ENCODE peak calls at places on chromosome 12, in four cellular contexts. C is IMR-90; Q is A549; O is effector memory CD4-positive, alpha-beta T cell. G is an unnamed sample.

GRCh38 chr12:105622220-105622619 is 291.7 kb downstream of the C12orf75 start:
- DNase-seq in C (no peak), Q (no peak), O (no peak), G (no peak)

GRCh38 chr12:132196038-132196872 is 52.0 kb downstream of the NOC4L start:
- DNase-seq in C (no peak), Q (no peak), O (no peak), G (no peak)

GRCh38 chr12:76032043-76032981 is 736 bp upstream of the PHLDA1 start:
- DNase-seq in C (peak; percentile 70), O (no peak), Q (peak; percentile 74), G (peak; percentile 57)

GRCh38 chr12:131487379-131488129 is 223.3 kb upstream of the SFSWAP start:
- DNase-seq in C (no peak), Q (peak; percentile 16), O (no peak), G (no peak)

GRCh38 chr12:79690156-79690605 is 583 bp downstream of the PAWR start:
- DNase-seq in O (no peak), C (peak; percentile 20), Q (peak; percentile 63), G (no peak)

GRCh38 chr12:113190761-113191160 is 5.2 kb downstream of the RITA1 start:
- DNase-seq in Q (peak; percentile 86), C (peak; percentile 45), O (no peak), G (no peak)

GRCh38 chr12:12010277-12011031 is 60.3 kb upstream of the BCL2L14 start:
- DNase-seq in Q (no peak), C (peak; percentile 61), O (peak; percentile 49), G (peak; percentile 55)

GRCh38 chr12:108525681-108526080 is 10.6 kb downstream of the FICD start:
- DNase-seq in C (peak; percentile 86), Q (no peak), O (no peak), G (no peak)

GRCh38 chr12:109302358-109302757 is 6.7 kb downstream of the FOXN4 start:
- DNase-seq in C (no peak), Q (peak; percentile 45), O (no peak), G (peak; percentile 33)

GRCh38 chr12:124901003-124901402 is 13.4 kb downstream of the UBC start:
- DNase-seq in Q (no peak), O (no peak), C (no peak), G (no peak)

GRCh38 chr12:124902916-124903315 is 11.5 kb downstream of the UBC start:
- DNase-seq in Q (no peak), C (no peak), O (no peak), G (no peak)

GRCh38 chr12:124909831-124910560 is 4.5 kb downstream of the UBC start:
- DNase-seq in O (no peak), C (peak; percentile 48), Q (peak; percentile 82), G (no peak)

GRCh38 chr12:124906606-124907261 is 7.7 kb downstream of the UBC start:
- DNase-seq in Q (peak; percentile 96), O (peak; percentile 72), C (peak; percentile 90), G (peak; percentile 95)

GRCh38 chr12:124904306-124905098 is 9.9 kb downstream of the UBC start:
- DNase-seq in Q (peak; percentile 94), O (no peak), C (peak; percentile 94), G (no peak)
- H3K4me3 ChIP-seq in Q (no peak overlapping the region), O (no peak overlapping the region), C (no peak overlapping the region), G (no peak overlapping the region)

GRCh38 chr12:120229071-120229582 is 28.2 kb upstream of the RPLP0 start:
- DNase-seq in O (no peak), C (no peak), Q (peak; percentile 75), G (no peak)
- H3K4me1 ChIP-seq in O (peaks cover 62% of the 10 kb centered on the region), C (peaks cover 59% of the 10 kb centered on the region), Q (peaks cover 97% of the 10 kb centered on the region), G (peaks cover 79% of the 10 kb centered on the region)

GRCh38 chr12:57091633-57092528 is 3.0 kb downstream of the NAB2 start:
- DNase-seq in Q (no peak), C (no peak), O (no peak), G (no peak)

GRCh38 chr12:57090456-57090855 is 1.5 kb downstream of the NAB2 start:
- DNase-seq in C (no peak), Q (no peak), O (no peak), G (no peak)

GRCh38 chr12:57089259-57090245 is 638 bp downstream of the NAB2 start:
- DNase-seq in C (peak; percentile 51), Q (no peak), O (peak; percentile 23), G (peak; percentile 44)

GRCh38 chr12:57092529-57092862 is 3.6 kb downstream of the NAB2 start:
- DNase-seq in C (no peak), O (no peak), Q (no peak), G (no peak)

GRCh38 chr12:57090924-57091632 is 2.2 kb downstream of the NAB2 start:
- DNase-seq in O (no peak), C (no peak), Q (no peak), G (no peak)
- H3K27ac ChIP-seq in O (peak overlapping the region; percentile 20), C (peak overlapping the region; percentile 75), Q (no peak overlapping the region), G (peak overlapping the region; percentile 63)

DNA sequence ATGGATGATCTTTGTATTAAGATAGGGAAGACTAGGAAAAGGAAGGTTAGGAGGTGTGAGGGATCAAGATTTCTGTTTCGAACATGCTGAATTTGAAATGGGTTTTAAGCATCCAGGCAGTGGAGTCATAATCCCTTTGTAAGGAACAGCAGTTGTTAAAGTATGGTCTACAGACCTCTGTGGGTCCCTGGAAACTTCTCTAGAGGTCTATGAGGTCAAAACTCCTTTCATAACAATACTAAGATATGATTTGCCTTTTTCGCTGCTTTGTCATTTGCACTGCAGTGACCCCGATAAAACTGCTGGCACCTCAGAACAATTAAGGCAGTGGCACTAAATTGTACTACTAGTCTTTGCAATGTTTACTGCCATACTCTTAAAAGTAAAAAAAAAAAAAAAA is 1.5 kb downstream of the RAD51AP1 start:
- DNase-seq in O (no peak), C (no peak), Q (no peak), G (no peak)
- H3K4me3 ChIP-seq in O (no peak overlapping the region), C (no peak overlapping the region), Q (peak overlapping the region; percentile 68), G (no peak overlapping the region)

GRCh38 chr12:6201775-6202292 is 1.6 kb downstream of the CD9 start:
- DNase-seq in O (no peak), C (no peak), Q (no peak), G (no peak)

GRCh38 chr12:6199211-6199530 is 1.0 kb upstream of the CD9 start:
- DNase-seq in O (no peak), Q (no peak), C (no peak), G (no peak)

GRCh38 chr12:6201199-6201608 is 1.0 kb downstream of the CD9 start:
- DNase-seq in Q (peak; percentile 67), O (no peak), C (no peak), G (no peak)

GRCh38 chr12:6199531-6200265 is 502 bp upstream of the CD9 start:
- DNase-seq in C (no peak), O (no peak), Q (peak; percentile 51), G (no peak)

GRCh38 chr12:6200266-6201198 is at the start of gene CD9:
- DNase-seq in C (no peak), O (no peak), Q (peak; percentile 78), G (peak; percentile 41)
- H3K4me1 ChIP-seq in C (peaks cover 16% of the 10 kb centered on the region), O (peaks cover 11% of the 10 kb centered on the region), Q (peaks cover 29% of the 10 kb centered on the region), G (peaks cover 17% of the 10 kb centered on the region)

GRCh38 chr12:3275171-3276041 is 198.2 kb downstream of the TSPAN9 start:
- DNase-seq in C (peak; percentile 66), Q (peak; percentile 62), O (peak; percentile 13), G (peak; percentile 33)

GRCh38 chr12:3272958-3273357 is 195.8 kb downstream of the TSPAN9 start:
- DNase-seq in C (no peak), Q (no peak), O (no peak), G (no peak)

GRCh38 chr12:3274664-3275063 is 197.5 kb downstream of the TSPAN9 start:
- DNase-seq in Q (no peak), O (no peak), C (no peak), G (no peak)

GRCh38 chr12:3271639-3272038 is 194.5 kb downstream of the TSPAN9 start:
- DNase-seq in O (no peak), Q (no peak), C (no peak), G (no peak)

GRCh38 chr12:3273409-3273853 is 196.3 kb downstream of the TSPAN9 start:
- DNase-seq in C (peak; percentile 49), O (no peak), Q (peak; percentile 34), G (no peak)
- H3K27ac ChIP-seq in C (no peak overlapping the region), O (no peak overlapping the region), Q (peak overlapping the region; percentile 63), G (no peak overlapping the region)

DNA sequence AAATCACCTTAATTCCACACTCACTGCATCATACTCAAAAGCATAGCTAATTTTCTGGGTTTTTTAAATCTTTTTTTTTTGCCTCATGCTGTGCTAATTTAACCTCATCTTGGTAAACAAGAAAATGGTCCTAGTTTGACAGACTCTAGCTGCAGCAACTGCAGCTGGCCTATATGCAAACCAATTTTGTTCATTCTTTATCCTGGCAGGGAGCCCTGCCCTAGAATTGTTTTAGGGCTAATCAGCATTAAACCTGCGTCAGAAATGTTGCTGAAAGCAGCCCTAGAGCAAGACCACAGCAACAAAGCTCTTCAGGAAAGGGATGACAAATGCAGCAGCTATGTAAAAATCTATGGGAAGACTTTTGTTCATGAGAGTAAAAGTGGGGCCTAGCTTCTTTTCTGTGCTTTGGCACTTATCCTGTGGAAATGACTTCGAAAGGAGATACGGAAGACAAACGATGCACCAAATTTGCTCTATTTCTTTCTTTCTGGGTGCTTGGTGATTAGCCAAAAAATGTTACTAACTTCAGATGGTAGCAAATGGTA is 72.2 kb downstream of the DENND5B start:
- DNase-seq in O (no peak), C (peak; percentile 100), Q (peak; percentile 97), G (no peak)
- H3K4me3 ChIP-seq in O (no peak overlapping the region), C (no peak overlapping the region), Q (peak overlapping the region; percentile 7), G (no peak overlapping the region)

DNA sequence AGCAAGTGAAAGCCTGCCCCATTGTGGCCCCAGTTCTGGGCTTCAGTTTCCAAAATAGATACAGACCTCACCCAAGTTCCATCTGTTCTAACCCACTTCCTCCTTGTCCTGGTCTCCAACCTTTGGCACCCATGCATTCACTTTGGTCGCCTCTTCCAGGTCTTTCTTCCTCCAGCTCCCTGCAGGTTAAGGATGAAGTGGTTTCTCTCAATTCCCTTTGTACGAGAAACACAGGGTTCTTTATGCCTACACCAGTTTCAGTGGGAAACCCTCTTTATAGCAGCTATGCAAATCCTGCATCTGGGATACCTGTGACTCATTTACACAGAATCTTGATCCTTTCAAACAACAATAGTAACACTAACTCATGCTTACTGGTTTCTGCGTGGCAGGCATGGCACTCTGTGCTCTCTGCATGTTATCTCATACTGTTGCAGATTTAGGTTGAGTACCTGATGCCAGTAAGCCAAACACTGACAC is 110.6 kb upstream of the AMIGO2 start:
- DNase-seq in Q (peak; percentile 67), O (no peak), C (peak; percentile 74), G (no peak)
- H3K4me1 ChIP-seq in Q (peaks cover 68% of the 10 kb centered on the region), O (peaks cover 39% of the 10 kb centered on the region), C (peaks cover 16% of the 10 kb centered on the region), G (peaks cover 53% of the 10 kb centered on the region)

GRCh38 chr12:65892905-65893304 is 68.6 kb downstream of the HMGA2 start:
- DNase-seq in Q (no peak), C (peak; percentile 87), O (no peak), G (no peak)

GRCh38 chr12:65891219-65891618 is 66.9 kb downstream of the HMGA2 start:
- DNase-seq in O (no peak), Q (no peak), C (peak; percentile 57), G (no peak)

GRCh38 chr12:65886996-65887395 is 62.7 kb downstream of the HMGA2 start:
- DNase-seq in O (no peak), C (peak; percentile 48), Q (no peak), G (no peak)

GRCh38 chr12:65891987-65892481 is 67.8 kb downstream of the HMGA2 start:
- DNase-seq in Q (peak; percentile 72), C (peak; percentile 99), O (no peak), G (no peak)

GRCh38 chr12:65889144-65889880 is 65.0 kb downstream of the HMGA2 start:
- DNase-seq in Q (no peak), C (no peak), O (no peak), G (no peak)
- H3K27ac ChIP-seq in Q (no peak overlapping the region), C (no peak overlapping the region), O (no peak overlapping the region), G (no peak overlapping the region)